ENCODE peak calls at places on chromosomes 6 and 20, in four cellular contexts. One of them, this sample, is unnamed.
A peak's percentile ranks its signal among the peaks of the same experiment; 100 is the strongest.

GRCh38 chr20:63178889-63179751 is 36.8 kb downstream of the YTHDF1 start:
- DNase-seq in A549: peak; percentile 49
- DNase-seq in IMR-90: peak; percentile 4
- DNase-seq in HepG2: no peak
- DNase-seq in this sample: peak; percentile 56

GRCh38 chr6:107606407-107606806 is 116.5 kb downstream of the SOBP start:
- DNase-seq in A549: no peak
- DNase-seq in IMR-90: no peak
- DNase-seq in HepG2: no peak
- DNase-seq in this sample: no peak

GRCh38 chr20:38132910-38133501 is 32.1 kb downstream of the TGM2 start:
- DNase-seq in A549: no peak
- DNase-seq in IMR-90: no peak
- DNase-seq in HepG2: no peak
- DNase-seq in this sample: no peak

GRCh38 chr6:141824258-141824795 is 308.4 kb upstream of the GJE1 start:
- DNase-seq in A549: no peak
- DNase-seq in IMR-90: no peak
- DNase-seq in HepG2: no peak
- DNase-seq in this sample: no peak

GRCh38 chr6:113632220-113632864 is 224.8 kb upstream of the MARCKS start:
- DNase-seq in A549: peak; percentile 77
- DNase-seq in IMR-90: peak; percentile 88
- DNase-seq in HepG2: peak; percentile 78
- DNase-seq in this sample: no peak

GRCh38 chr6:3390698-3391097 is 66.2 kb downstream of the SLC22A23 start:
- DNase-seq in A549: peak; percentile 12
- DNase-seq in IMR-90: peak; percentile 69
- DNase-seq in HepG2: no peak
- DNase-seq in this sample: no peak

GRCh38 chr20:8067082-8067481 is 47.5 kb upstream of the TMX4 start:
- DNase-seq in A549: no peak
- DNase-seq in IMR-90: no peak
- DNase-seq in HepG2: no peak
- DNase-seq in this sample: no peak

GRCh38 chr20:51595744-51596143 is 53.2 kb upstream of the NFATC2 start:
- DNase-seq in A549: no peak
- DNase-seq in IMR-90: no peak
- DNase-seq in HepG2: no peak
- DNase-seq in this sample: no peak

GRCh38 chr6:47343631-47344421 is 34.1 kb upstream of the TNFRSF21 start:
- DNase-seq in A549: no peak
- DNase-seq in IMR-90: no peak
- DNase-seq in HepG2: no peak
- DNase-seq in this sample: no peak

GRCh38 chr6:85402071-85402470 is 47.8 kb upstream of the NT5E start:
- DNase-seq in A549: no peak
- DNase-seq in IMR-90: no peak
- DNase-seq in HepG2: no peak
- DNase-seq in this sample: no peak

GRCh38 chr20:9460518-9460917 is 53.9 kb upstream of the LAMP5 start:
- DNase-seq in A549: peak; percentile 21
- DNase-seq in IMR-90: peak; percentile 36
- DNase-seq in HepG2: no peak
- DNase-seq in this sample: no peak

GRCh38 chr6:72554761-72555221 is 67.1 kb upstream of the KCNQ5 start:
- DNase-seq in A549: no peak
- DNase-seq in IMR-90: peak; percentile 17
- DNase-seq in HepG2: no peak
- DNase-seq in this sample: no peak

GRCh38 chr20:51412991-51413471 is 129.5 kb downstream of the NFATC2 start:
- DNase-seq in A549: no peak
- DNase-seq in IMR-90: no peak
- DNase-seq in HepG2: peak; percentile 82
- DNase-seq in this sample: no peak

GRCh38 chr20:38228436-38228835 is 32.1 kb downstream of the KIAA1755 start:
- DNase-seq in A549: peak; percentile 23
- DNase-seq in IMR-90: no peak
- DNase-seq in HepG2: no peak
- DNase-seq in this sample: peak; percentile 28

GRCh38 chr20:18272451-18272850 is 15.9 kb upstream of the ZNF133 start:
- DNase-seq in A549: peak; percentile 37
- DNase-seq in IMR-90: no peak
- DNase-seq in HepG2: peak; percentile 73
- DNase-seq in this sample: no peak

GRCh38 chr6:89375427-89375868 is 22.9 kb upstream of the UBE2J1 start:
- DNase-seq in A549: peak; percentile 62
- DNase-seq in IMR-90: no peak
- DNase-seq in HepG2: peak; percentile 80
- DNase-seq in this sample: peak; percentile 55

GRCh38 chr6:12749531-12750379 is 33.2 kb downstream of the PHACTR1 start:
- DNase-seq in A549: no peak
- DNase-seq in IMR-90: no peak
- DNase-seq in HepG2: no peak
- DNase-seq in this sample: no peak

GRCh38 chr20:46814366-46815232 is 80.0 kb upstream of the EYA2 start:
- DNase-seq in A549: peak; percentile 89
- DNase-seq in IMR-90: peak; percentile 87
- DNase-seq in HepG2: peak; percentile 72
- DNase-seq in this sample: peak; percentile 39

GRCh38 chr20:34216382-34216742 is 24.9 kb upstream of the ASIP start:
- DNase-seq in A549: no peak
- DNase-seq in IMR-90: no peak
- DNase-seq in HepG2: no peak
- DNase-seq in this sample: no peak

DNA sequence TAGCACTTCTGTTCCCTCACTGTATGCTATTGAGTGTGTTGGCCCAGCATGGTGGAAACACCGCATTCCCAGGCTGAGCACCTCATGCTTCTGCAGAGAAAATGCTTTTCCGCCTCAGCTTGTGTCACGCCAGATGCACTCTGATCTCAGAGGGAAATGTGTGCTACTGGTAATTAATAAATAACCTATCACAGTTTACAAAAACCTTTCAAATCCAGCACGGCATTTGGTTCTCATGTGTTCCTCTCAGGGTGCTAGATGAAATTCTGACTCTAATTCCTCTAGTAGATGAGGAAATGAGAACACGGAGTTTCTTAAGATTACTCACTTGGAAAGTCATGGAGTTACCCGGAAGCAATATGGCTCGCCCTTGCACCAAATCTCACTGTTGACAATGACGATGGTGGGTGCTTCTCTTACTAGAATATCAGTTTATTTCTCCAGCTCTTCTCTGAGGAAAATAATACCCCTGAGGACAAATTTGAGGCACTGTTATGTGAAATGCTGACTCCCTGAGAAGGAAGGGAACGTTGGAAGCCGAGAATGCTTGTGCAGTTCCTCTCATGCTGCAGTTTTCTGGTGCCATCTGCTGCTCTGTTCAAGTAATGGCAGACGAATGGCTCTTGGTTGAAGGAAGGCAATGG is 116.6 kb downstream of the RNF144B start:
- DNase-seq in A549: peak; percentile 76
- DNase-seq in IMR-90: peak; percentile 85
- DNase-seq in HepG2: peak; percentile 80
- DNase-seq in this sample: peak; percentile 66
- TF ChIP-seq BHLHE40 in A549: no peak
- TF ChIP-seq BHLHE40 in IMR-90: no peak
- TF ChIP-seq BHLHE40 in HepG2: no peak
- TF ChIP-seq BHLHE40 in this sample: no peak

GRCh38 chr6:20696676-20697075 is 162.4 kb downstream of the CDKAL1 start:
- DNase-seq in A549: no peak
- DNase-seq in IMR-90: peak; percentile 91
- DNase-seq in HepG2: no peak
- DNase-seq in this sample: no peak
- TF ChIP-seq BHLHE40 in A549: no peak
- TF ChIP-seq BHLHE40 in IMR-90: no peak
- TF ChIP-seq BHLHE40 in HepG2: no peak
- TF ChIP-seq BHLHE40 in this sample: no peak

DNA sequence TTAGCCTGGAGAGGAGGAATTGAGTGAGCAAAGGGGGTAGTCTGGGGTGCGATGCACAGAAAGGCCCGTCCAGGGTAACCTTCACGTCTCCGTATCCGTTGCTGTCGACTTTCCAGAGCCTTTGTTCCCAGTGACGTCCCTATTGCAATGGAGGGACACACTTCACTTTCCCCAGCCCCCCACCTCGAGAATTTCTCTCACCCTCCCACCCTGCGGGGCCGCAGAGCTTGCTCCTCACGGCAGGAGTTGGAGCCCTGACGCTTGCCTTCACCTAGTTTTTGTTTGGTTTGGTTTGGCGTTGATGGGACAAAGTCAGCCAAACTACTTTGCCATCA is 633 bp upstream of the MOXD1 start:
- DNase-seq in A549: no peak
- DNase-seq in IMR-90: no peak
- DNase-seq in HepG2: no peak
- DNase-seq in this sample: no peak
- TF ChIP-seq BHLHE40 in A549: no peak
- TF ChIP-seq BHLHE40 in IMR-90: no peak
- TF ChIP-seq BHLHE40 in HepG2: no peak
- TF ChIP-seq BHLHE40 in this sample: no peak

GRCh38 chr6:157551041-157551832 is 170.2 kb downstream of the ZDHHC14 start:
- DNase-seq in A549: no peak
- DNase-seq in IMR-90: no peak
- DNase-seq in HepG2: no peak
- DNase-seq in this sample: no peak
- TF ChIP-seq BHLHE40 in A549: no peak
- TF ChIP-seq BHLHE40 in IMR-90: no peak
- TF ChIP-seq BHLHE40 in HepG2: no peak
- TF ChIP-seq BHLHE40 in this sample: no peak

DNA sequence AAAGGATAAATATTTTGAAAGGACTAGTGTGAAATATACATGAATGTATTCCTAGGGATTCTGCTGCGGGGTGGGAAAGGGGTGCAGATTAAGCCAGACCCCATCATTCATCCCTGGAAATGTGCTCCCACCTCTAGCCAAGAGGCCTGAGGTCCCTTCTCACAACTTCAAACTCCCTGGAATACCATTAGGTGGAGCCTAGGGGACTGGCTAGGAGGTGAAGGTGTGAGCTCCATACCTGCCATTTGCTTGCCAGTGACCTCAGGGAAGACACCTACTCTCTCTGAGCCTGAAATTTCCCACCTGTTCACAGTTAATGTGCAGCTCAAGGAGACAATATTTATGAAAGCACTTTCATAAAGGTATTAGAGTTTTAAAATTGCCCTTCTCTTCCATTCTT is 4.7 kb upstream of the CCN2 start:
- DNase-seq in A549: no peak
- DNase-seq in IMR-90: no peak
- DNase-seq in HepG2: peak; percentile 42
- DNase-seq in this sample: no peak
- TF ChIP-seq BHLHE40 in A549: no peak
- TF ChIP-seq BHLHE40 in IMR-90: no peak
- TF ChIP-seq BHLHE40 in HepG2: no peak
- TF ChIP-seq BHLHE40 in this sample: no peak